ENCODE peak calls at places on chromosome 16, in four cellular contexts. B is WTC11, V is glutamatergic neuron, X is HFF-Myc. N is an unnamed sample.
A peak's percentile ranks its signal among the peaks of the same experiment; 100 is the strongest.

GRCh38 chr16:81873843-81874752 is 95.0 kb downstream of the PLCG2 start:
- DNase-seq in B (peak; percentile 77), V (peak; percentile 78), X (peak; percentile 15), N (peak; percentile 44)

GRCh38 chr16:49464877-49465504 is 91.4 kb downstream of the C16orf78 start:
- DNase-seq in B (peak; percentile 61), V (peak; percentile 40), X (no peak), N (peak; percentile 31)

GRCh38 chr16:68275611-68276191 is 11.4 kb downstream of the SLC7A6 start:
- DNase-seq in B (no peak), V (no peak), X (no peak), N (no peak)

GRCh38 chr16:23240994-23241393 is 58.4 kb downstream of the SCNN1G start:
- DNase-seq in B (no peak), V (no peak), X (no peak), N (no peak)

GRCh38 chr16:86702824-86703588 is 124.7 kb downstream of the FOXL1 start:
- DNase-seq in B (no peak), V (no peak), X (no peak), N (no peak)

GRCh38 chr16:81278526-81278925 is 36.2 kb upstream of the GAN start:
- DNase-seq in B (no peak), V (no peak), X (no peak), N (no peak)

GRCh38 chr16:30155188-30155587 is 28.2 kb upstream of the CORO1A start:
- DNase-seq in B (no peak), V (no peak), X (no peak), N (no peak)

GRCh38 chr16:19555938-19556778 is 655 bp downstream of the VPS35L start:
- DNase-seq in B (peak; percentile 81), V (no peak), X (peak; percentile 12), N (peak; percentile 11)

GRCh38 chr16:1942810-1943726 is at the start of gene MSRB1:
- DNase-seq in B (peak; percentile 100), V (peak; percentile 100), X (peak; percentile 90), N (peak; percentile 100)

GRCh38 chr16:49748322-49748721 is 107.6 kb downstream of the ZNF423 start:
- DNase-seq in B (no peak), V (no peak), X (no peak), N (no peak)

GRCh38 chr16:86985656-86986030 is 331.5 kb downstream of the C16orf95 start:
- DNase-seq in B (no peak), V (no peak), X (no peak), N (no peak)

GRCh38 chr16:26177438-26177837 is 485.7 kb downstream of the HS3ST4 start:
- DNase-seq in B (no peak), V (no peak), X (no peak), N (no peak)

GRCh38 chr16:89575247-89576172 is at the start of gene CPNE7:
- DNase-seq in B (peak; percentile 38), V (no peak), X (no peak), N (no peak)

GRCh38 chr16:78816499-78817441 is 717.3 kb downstream of the WWOX start:
- DNase-seq in B (no peak), V (no peak), X (no peak), N (no peak)

GRCh38 chr16:84496991-84497390 is 7.5 kb downstream of the MEAK7 start:
- DNase-seq in B (no peak), V (no peak), X (no peak), N (no peak)

GRCh38 chr16:31010539-31010938 is at the start of gene STX1B:
- DNase-seq in B (peak; percentile 90), V (peak; percentile 91), X (no peak), N (no peak)

GRCh38 chr16:13708361-13708760 is 211.6 kb upstream of the ERCC4 start:
- DNase-seq in B (no peak), V (no peak), X (no peak), N (no peak)

GRCh38 chr16:50884066-50884860 is 142.4 kb downstream of the CYLD start:
- DNase-seq in B (peak; percentile 87), V (peak; percentile 55), X (no peak), N (no peak)
- TF ChIP-seq CTCF in B (peak; percentile 79), V (peak; percentile 50), X (peak; percentile 46), N (peak; percentile 42)

GRCh38 chr16:686459-687260 is 2.5 kb upstream of the JMJD8 start:
- DNase-seq in B (no peak), V (no peak), X (no peak), N (no peak)

GRCh38 chr16:684961-685696 is 995 bp upstream of the JMJD8 start:
- DNase-seq in B (no peak), V (no peak), X (no peak), N (no peak)

GRCh38 chr16:687499-687898 is 2.7 kb downstream of the WDR24 start:
- DNase-seq in B (no peak), V (no peak), X (no peak), N (no peak)

GRCh38 chr16:684067-684794 is at the start of gene JMJD8:
- DNase-seq in B (peak; percentile 96), V (peak; percentile 98), X (peak; percentile 75), N (peak; percentile 91)

DNA sequence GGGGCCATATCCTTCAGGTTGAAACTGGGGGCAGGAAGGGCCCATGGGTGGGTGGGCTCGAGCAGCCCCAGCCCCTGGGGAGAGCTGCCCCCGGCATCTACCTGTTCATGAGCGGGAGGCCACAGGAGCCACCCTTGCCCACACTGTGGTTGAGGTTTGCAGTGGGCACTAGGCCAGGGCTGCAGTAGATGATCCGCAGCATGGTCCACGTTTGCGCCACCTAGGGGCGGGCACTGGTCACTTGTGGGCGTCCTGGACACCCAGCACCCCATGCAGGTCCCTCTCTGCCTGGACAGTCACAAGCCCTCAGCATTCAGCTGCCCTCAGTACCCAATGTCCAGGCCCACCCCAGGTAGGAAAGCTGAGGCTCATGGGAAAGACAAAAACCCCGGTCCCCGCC is 1.8 kb upstream of the JMJD8 start:
- DNase-seq in B (peak; percentile 70), V (peak; percentile 67), X (no peak), N (no peak)
- TF ChIP-seq CTCF in B (peak; percentile 60), V (peak; percentile 59), X (peak; percentile 52), N (peak; percentile 52)

GRCh38 chr16:88454315-88455057 is 1.4 kb downstream of the ZFPM1 start:
- DNase-seq in B (no peak), V (no peak), X (no peak), N (no peak)
- TF ChIP-seq CTCF in B (no peak), V (peak; percentile 18), X (no peak), N (peak; percentile 26)

GRCh38 chr16:57146735-57147134 is 39.1 kb downstream of the PSME3IP1 start:
- DNase-seq in B (peak; percentile 51), V (peak; percentile 47), X (no peak), N (no peak)
- TF ChIP-seq CTCF in B (peak; percentile 38), V (peak; percentile 29), X (peak; percentile 24), N (peak; percentile 46)

GRCh38 chr16:4775005-4775404 is 8.0 kb upstream of the ZNF500 start:
- DNase-seq in B (no peak), V (no peak), X (no peak), N (no peak)

GRCh38 chr16:4768549-4769305 is 1.8 kb upstream of the ZNF500 start:
- DNase-seq in B (peak; percentile 99), V (peak; percentile 98), X (peak; percentile 83), N (peak; percentile 90)

GRCh38 chr16:4771646-4772045 is 4.7 kb upstream of the ZNF500 start:
- DNase-seq in B (no peak), V (no peak), X (no peak), N (no peak)

GRCh38 chr16:4769306-4769638 is 2.3 kb upstream of the ZNF500 start:
- DNase-seq in B (no peak), V (no peak), X (no peak), N (no peak)

GRCh38 chr16:4772351-4772750 is 5.4 kb upstream of the ZNF500 start:
- DNase-seq in B (no peak), V (no peak), X (no peak), N (no peak)
- TF ChIP-seq CTCF in B (no peak), V (no peak), X (no peak), N (no peak)